ENCODE peak calls at places on chromosomes 1 and 21, in four cellular contexts. T, X, K and Q are unnamed samples.
A peak's percentile ranks its signal among the peaks of the same experiment; 100 is the strongest.

GRCh38 chr1:166703141-166703540 is 136.1 kb upstream of the POGK start:
- DNase-seq in T (no peak), X (no peak), K (no peak), Q (no peak)

GRCh38 chr21:30434033-30434631 is 4.1 kb downstream of the KRTAP13-4 start:
- DNase-seq in T (no peak), K (no peak), X (peak; percentile 16), Q (no peak)

GRCh38 chr1:15027515-15027948 is 126.0 kb upstream of the TMEM51 start:
- DNase-seq in K (no peak), X (peak; percentile 66), T (no peak), Q (no peak)

GRCh38 chr1:61210435-61211012 is 128.2 kb downstream of the NFIA start:
- DNase-seq in T (no peak), K (no peak), X (no peak), Q (no peak)

GRCh38 chr1:17239420-17239819 is 9.5 kb upstream of the PADI3 start:
- DNase-seq in X (peak; percentile 27), K (no peak), T (peak; percentile 30), Q (no peak)

GRCh38 chr21:33801424-33802405 is 113.9 kb downstream of the ATP5PO start:
- DNase-seq in T (no peak), X (no peak), K (no peak), Q (no peak)

GRCh38 chr1:154713001-154713400 is 105.0 kb upstream of the ADAR start:
- DNase-seq in T (no peak), X (no peak), K (no peak), Q (no peak)

GRCh38 chr1:1461721-1462317 is 9.7 kb upstream of the ATAD3B start:
- DNase-seq in K (no peak), X (no peak), T (no peak), Q (no peak)

GRCh38 chr21:42841156-42841915 is 38.0 kb downstream of the WDR4 start:
- DNase-seq in T (no peak), X (no peak), K (no peak), Q (no peak)

GRCh38 chr1:218817747-218818146 is 355.9 kb upstream of the LYPLAL1 start:
- DNase-seq in K (no peak), T (no peak), X (no peak), Q (no peak)

GRCh38 chr1:159090566-159091546 is 14.3 kb upstream of the AIM2 start:
- DNase-seq in T (no peak), K (no peak), X (no peak), Q (no peak)

GRCh38 chr21:37582613-37583012 is 216.0 kb downstream of the DYRK1A start:
- DNase-seq in K (no peak), X (no peak), T (no peak), Q (no peak)

GRCh38 chr1:235852887-235853286 is 13.8 kb downstream of the LYST start:
- DNase-seq in T (no peak), K (no peak), X (no peak), Q (no peak)

GRCh38 chr1:166852918-166853317 is 13.6 kb downstream of the POGK start:
- DNase-seq in X (no peak), T (no peak), K (no peak), Q (no peak)

GRCh38 chr21:44337941-44338895 is 972 bp downstream of the CFAP410 start:
- DNase-seq in T (no peak), X (peak; percentile 53), K (no peak), Q (peak; percentile 41)
- TF ChIP-seq CTCF in T (no peak), X (peak; percentile 44), K (no peak), Q (no peak)

GRCh38 chr1:178282949-178283367 is 189.1 kb downstream of the RASAL2 start:
- DNase-seq in T (no peak), X (no peak), K (no peak), Q (no peak)
- TF ChIP-seq CTCF in T (peak; percentile 70), X (peak; percentile 50), K (no peak), Q (no peak)

DNA sequence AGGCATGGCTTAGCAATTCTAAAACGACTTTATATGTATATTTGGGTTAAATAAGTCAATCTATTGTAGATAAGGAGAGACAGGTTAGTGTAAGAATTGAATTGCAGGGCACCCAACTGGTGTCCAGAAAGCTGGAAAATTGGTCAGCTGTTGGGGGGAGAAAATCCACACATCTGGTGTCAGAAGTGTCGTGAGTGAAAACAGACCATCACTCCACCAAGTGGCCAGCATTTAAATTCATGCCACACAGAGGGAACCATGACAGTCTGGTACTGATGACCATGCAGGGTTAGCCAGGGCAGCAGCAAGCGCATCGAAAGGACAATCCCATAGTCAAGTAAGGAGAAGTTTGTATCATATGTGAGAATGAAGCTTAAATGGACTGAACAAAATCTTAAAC is 11.7 kb downstream of the LAX1 start:
- DNase-seq in T (no peak), K (no peak), X (no peak), Q (no peak)
- TF ChIP-seq CTCF in T (no peak), K (peak; percentile 43), X (no peak), Q (no peak)

GRCh38 chr1:32885691-32886011 is 640 bp upstream of the HPCA start:
- DNase-seq in X (no peak), K (no peak), T (no peak), Q (no peak)

GRCh38 chr1:32887623-32888022 is 1.3 kb downstream of the HPCA start:
- DNase-seq in X (no peak), T (no peak), K (no peak), Q (no peak)

GRCh38 chr1:32886012-32886827 is at the start of gene HPCA:
- DNase-seq in X (peak; percentile 84), K (no peak), T (no peak), Q (no peak)

GRCh38 chr1:32888134-32888533 is 1.8 kb downstream of the HPCA start:
- DNase-seq in K (no peak), T (no peak), X (no peak), Q (no peak)

GRCh38 chr1:32886828-32887414 is 630 bp downstream of the HPCA start:
- DNase-seq in K (no peak), X (no peak), T (no peak), Q (no peak)
- TF ChIP-seq CTCF in K (no peak), X (no peak), T (no peak), Q (no peak)

GRCh38 chr1:212512731-212513559 is 80.2 kb downstream of the NENF start:
- DNase-seq in X (no peak), T (no peak), K (no peak), Q (no peak)

GRCh38 chr1:212515329-212515760 is 82.6 kb downstream of the NENF start:
- DNase-seq in T (peak; percentile 81), K (no peak), X (no peak), Q (no peak)

GRCh38 chr1:212514782-212515181 is 82.1 kb downstream of the NENF start:
- DNase-seq in X (peak; percentile 18), K (no peak), T (no peak), Q (no peak)

GRCh38 chr1:212513586-212513985 is 80.9 kb downstream of the NENF start:
- DNase-seq in K (no peak), T (no peak), X (no peak), Q (no peak)

DNA sequence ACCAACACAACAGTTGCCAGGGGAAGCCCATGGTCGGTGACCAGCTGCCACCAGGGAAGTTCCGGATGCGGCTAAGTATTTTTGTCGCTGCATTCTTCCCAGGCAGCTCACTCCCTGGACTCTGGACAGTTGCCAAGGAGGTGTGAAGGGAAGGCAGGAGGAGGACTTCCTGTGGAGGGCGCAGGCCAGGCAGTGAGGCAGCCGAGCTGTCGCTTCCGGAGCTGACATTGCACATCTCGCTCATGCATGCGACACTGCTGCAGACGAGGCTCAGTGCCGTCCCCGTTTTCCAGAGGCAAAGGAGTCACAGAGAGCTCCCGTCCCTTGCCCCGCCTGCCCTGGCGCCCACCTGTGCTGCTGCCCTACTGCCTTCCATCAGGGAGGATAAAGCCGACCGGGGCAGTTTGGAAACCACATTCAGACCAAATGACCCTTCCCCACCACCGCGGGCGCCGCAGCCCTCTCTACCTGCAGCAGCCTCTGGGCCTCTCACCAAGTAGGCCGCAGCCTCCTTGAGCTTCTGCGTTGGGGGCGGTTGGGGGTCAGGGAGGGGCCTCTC is 81.4 kb downstream of the NENF start:
- DNase-seq in K (no peak), X (no peak), T (no peak), Q (no peak)
- TF ChIP-seq CTCF in K (no peak), X (no peak), T (no peak), Q (no peak)

DNA sequence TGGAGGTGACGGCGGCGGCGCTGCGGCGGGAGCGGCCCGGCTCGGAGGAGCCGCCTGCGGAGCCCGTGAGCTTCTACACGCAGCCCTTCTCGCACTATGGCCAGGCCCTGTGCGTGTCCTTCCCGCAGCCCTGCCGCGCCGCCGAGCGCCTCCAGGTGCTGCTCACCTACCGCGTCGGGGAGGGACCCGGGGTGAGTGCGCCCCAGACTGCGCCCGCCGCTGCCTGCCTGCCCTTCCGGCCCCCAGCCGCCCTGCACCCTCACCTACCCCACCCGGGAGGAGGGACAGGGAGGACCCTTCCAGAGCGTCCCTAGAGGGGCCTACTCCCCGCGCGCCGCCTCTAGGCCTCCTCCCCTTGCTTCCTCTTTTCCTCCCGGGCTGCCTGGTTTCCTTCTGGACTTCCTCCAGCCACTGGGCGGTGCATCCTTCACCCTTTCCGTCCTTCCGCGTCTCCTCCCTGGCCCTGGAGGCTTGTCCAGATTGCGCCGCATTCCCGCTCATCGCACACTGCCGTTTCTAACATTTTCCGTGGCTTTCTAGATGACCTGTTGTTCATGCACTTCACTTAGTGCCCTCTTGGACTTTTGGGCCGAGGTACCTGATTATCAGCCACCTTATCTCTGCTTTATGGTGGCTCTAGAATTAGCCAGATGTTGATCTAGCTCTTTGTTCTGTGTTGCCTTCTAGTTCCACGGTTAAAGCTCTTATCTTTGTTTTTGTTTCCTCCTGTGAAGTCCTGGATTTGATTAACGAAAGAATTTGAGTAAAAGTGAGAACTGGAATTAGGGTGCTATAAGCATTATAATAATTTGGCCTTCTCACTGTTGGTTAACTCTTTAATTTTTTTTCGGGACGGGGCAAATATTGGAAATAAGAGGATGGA is 716 bp downstream of the RNPEP start:
- DNase-seq in T (peak; percentile 42), K (peak; percentile 42), X (peak; percentile 35), Q (peak; percentile 60)
- TF ChIP-seq CTCF in T (peak; percentile 0), K (no peak), X (no peak), Q (no peak)